ENCODE peak calls at places on chromosomes 5 and 9, in five cellular contexts. One of them, this sample, is unnamed. For H3K9me3 and H3K36me3, the result is how much of the 10 kb centered on the place peaks cover.

GRCh38 chr5:16934123-16934522 is 2.0 kb downstream of the MYO10 start:
- DNase-seq in OCI-LY7: peak
- DNase-seq in endodermal cell: peak
- DNase-seq in aorta: no peak
- DNase-seq in mucosa of descending colon: no peak
- DNase-seq in this sample: peak

GRCh38 chr5:53480474-53481353 is at the start of gene FST:
- DNase-seq in aorta: peak
- DNase-seq in OCI-LY7: no peak
- DNase-seq in mucosa of descending colon: no peak
- DNase-seq in endodermal cell: peak
- DNase-seq in this sample: no peak

GRCh38 chr5:69188811-69189161 is 597 bp upstream of the CENPH start:
- DNase-seq in endodermal cell: no peak
- DNase-seq in aorta: no peak
- DNase-seq in OCI-LY7: no peak
- DNase-seq in mucosa of descending colon: no peak
- DNase-seq in this sample: peak

GRCh38 chr5:152688561-152689274 is 283.6 kb upstream of the NMUR2 start:
- DNase-seq in aorta: peak
- DNase-seq in OCI-LY7: no peak
- DNase-seq in mucosa of descending colon: no peak
- DNase-seq in endodermal cell: no peak
- DNase-seq in this sample: no peak

GRCh38 chr9:128882677-128883590 is 1.0 kb downstream of the LRRC8A start:
- DNase-seq in mucosa of descending colon: no peak
- DNase-seq in aorta: peak
- DNase-seq in OCI-LY7: peak
- DNase-seq in endodermal cell: peak
- DNase-seq in this sample: peak

GRCh38 chr9:89407070-89407469 is 88.8 kb downstream of the SECISBP2 start:
- DNase-seq in OCI-LY7: no peak
- DNase-seq in aorta: no peak
- DNase-seq in endodermal cell: no peak
- DNase-seq in mucosa of descending colon: no peak
- DNase-seq in this sample: no peak

GRCh38 chr5:174501461-174502069 is 222.8 kb upstream of the MSX2 start:
- DNase-seq in mucosa of descending colon: no peak
- DNase-seq in aorta: no peak
- DNase-seq in OCI-LY7: no peak
- DNase-seq in endodermal cell: no peak
- DNase-seq in this sample: no peak

GRCh38 chr5:122845253-122846050 is at the start of gene SNX24:
- DNase-seq in mucosa of descending colon: peak
- DNase-seq in aorta: peak
- DNase-seq in endodermal cell: peak
- DNase-seq in OCI-LY7: peak
- DNase-seq in this sample: peak

GRCh38 chr9:71218774-71219173 is 97.4 kb upstream of the TRPM3 start:
- DNase-seq in aorta: no peak
- DNase-seq in endodermal cell: no peak
- DNase-seq in OCI-LY7: no peak
- DNase-seq in mucosa of descending colon: no peak
- DNase-seq in this sample: peak

GRCh38 chr5:102959055-102959454 is 160.9 kb downstream of the GIN1 start:
- DNase-seq in aorta: no peak
- DNase-seq in endodermal cell: no peak
- DNase-seq in OCI-LY7: no peak
- DNase-seq in mucosa of descending colon: no peak
- DNase-seq in this sample: no peak

GRCh38 chr5:69498384-69498783 is 5.8 kb downstream of the OCLN start:
- DNase-seq in aorta: no peak
- DNase-seq in endodermal cell: no peak
- DNase-seq in mucosa of descending colon: no peak
- DNase-seq in OCI-LY7: no peak
- DNase-seq in this sample: no peak

GRCh38 chr5:179079165-179079987 is 19.2 kb downstream of the ZNF354C start:
- DNase-seq in mucosa of descending colon: no peak
- DNase-seq in aorta: no peak
- DNase-seq in OCI-LY7: no peak
- DNase-seq in endodermal cell: no peak
- DNase-seq in this sample: no peak
- H3K9me3 ChIP-seq in mucosa of descending colon: half or more
- H3K9me3 ChIP-seq in aorta: under half
- H3K9me3 ChIP-seq in OCI-LY7: under half
- H3K9me3 ChIP-seq in endodermal cell: half or more
- H3K9me3 ChIP-seq in this sample: under half

DNA sequence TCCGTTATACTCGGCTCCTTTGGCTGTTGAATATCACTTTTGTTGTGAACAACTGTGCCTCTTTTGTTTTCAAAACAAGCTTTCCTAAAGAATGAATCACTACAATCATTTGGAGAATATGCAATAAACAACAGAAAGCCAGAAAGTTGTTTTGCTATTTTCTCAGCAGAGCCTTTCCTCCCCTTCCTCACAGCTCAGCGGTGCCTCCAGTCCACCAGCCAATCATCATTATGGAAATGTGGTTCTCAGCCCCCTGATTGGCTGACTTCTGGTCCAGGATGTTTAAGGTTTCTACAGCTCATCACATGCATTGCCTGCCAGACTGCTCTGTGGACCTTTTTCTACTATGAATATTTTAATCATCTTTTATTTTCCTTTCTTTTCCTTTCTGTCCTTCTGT is 9.1 kb upstream of the ZNF608 start:
- DNase-seq in mucosa of descending colon: no peak
- DNase-seq in aorta: no peak
- DNase-seq in endodermal cell: no peak
- DNase-seq in OCI-LY7: peak
- DNase-seq in this sample: no peak
- H3K4me3 ChIP-seq in mucosa of descending colon: no peak
- H3K4me3 ChIP-seq in aorta: no peak
- H3K4me3 ChIP-seq in endodermal cell: no peak
- H3K4me3 ChIP-seq in OCI-LY7: no peak
- H3K4me3 ChIP-seq in this sample: no peak

GRCh38 chr5:71537681-71538080 is 49.5 kb upstream of the MCCC2 start:
- DNase-seq in endodermal cell: peak
- DNase-seq in OCI-LY7: no peak
- DNase-seq in mucosa of descending colon: no peak
- DNase-seq in aorta: no peak
- DNase-seq in this sample: no peak

GRCh38 chr5:71533614-71534013 is 53.5 kb upstream of the MCCC2 start:
- DNase-seq in OCI-LY7: peak
- DNase-seq in endodermal cell: no peak
- DNase-seq in aorta: no peak
- DNase-seq in mucosa of descending colon: no peak
- DNase-seq in this sample: peak

GRCh38 chr5:71528206-71528605 is 58.9 kb upstream of the MCCC2 start:
- DNase-seq in endodermal cell: no peak
- DNase-seq in OCI-LY7: no peak
- DNase-seq in mucosa of descending colon: no peak
- DNase-seq in aorta: no peak
- DNase-seq in this sample: no peak

GRCh38 chr5:71529682-71530081 is 57.5 kb upstream of the MCCC2 start:
- DNase-seq in mucosa of descending colon: no peak
- DNase-seq in aorta: no peak
- DNase-seq in endodermal cell: no peak
- DNase-seq in OCI-LY7: no peak
- DNase-seq in this sample: no peak

DNA sequence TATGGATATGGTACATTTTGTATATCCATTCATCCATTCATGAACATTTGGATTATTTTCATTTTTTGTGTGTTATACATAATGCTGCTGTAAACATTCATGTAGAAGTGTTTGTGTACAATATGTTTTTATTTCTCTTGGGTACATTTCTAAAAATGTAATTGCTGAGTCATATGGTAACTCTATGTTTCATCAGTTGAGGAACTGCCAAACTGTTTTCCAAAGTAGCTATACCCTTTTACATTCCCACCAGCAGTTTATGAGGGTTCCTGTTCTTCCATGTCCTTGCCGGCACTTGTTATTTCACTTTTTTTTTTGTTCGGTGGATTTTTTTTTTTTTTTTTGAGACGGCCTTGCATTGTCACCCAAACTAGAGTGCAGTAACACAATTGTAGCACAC is 54.0 kb upstream of the MCCC2 start:
- DNase-seq in aorta: no peak
- DNase-seq in OCI-LY7: no peak
- DNase-seq in endodermal cell: no peak
- DNase-seq in mucosa of descending colon: no peak
- DNase-seq in this sample: no peak
- H3K36me3 ChIP-seq in aorta: under half
- H3K36me3 ChIP-seq in OCI-LY7: half or more
- H3K36me3 ChIP-seq in endodermal cell: half or more
- H3K36me3 ChIP-seq in mucosa of descending colon: under half
- H3K36me3 ChIP-seq in this sample: under half

DNA sequence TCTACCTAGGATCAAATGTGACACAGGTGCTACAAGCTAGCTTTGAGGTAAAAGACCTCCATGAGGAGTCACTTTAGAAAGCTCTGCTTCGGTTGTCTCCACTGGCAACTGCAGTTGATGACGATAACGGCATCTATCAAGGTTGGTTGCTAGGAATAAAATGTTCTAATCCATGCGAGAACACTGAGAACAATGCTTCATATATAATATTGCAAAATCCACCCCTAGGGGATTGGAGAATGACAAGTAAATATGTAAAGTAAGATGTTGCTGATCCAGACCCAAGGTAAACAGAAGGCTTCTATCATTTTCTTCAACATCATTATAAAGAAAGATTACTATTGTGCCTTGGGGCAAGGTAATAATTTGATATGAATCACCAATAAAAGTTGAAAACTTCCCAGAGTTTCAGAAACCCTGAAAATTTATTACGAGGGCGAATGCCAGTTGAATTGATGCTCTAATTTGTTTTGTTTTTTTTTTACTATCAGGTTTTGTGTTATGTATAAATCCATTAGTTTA is 1003.4 kb downstream of the CDH18 start:
- DNase-seq in OCI-LY7: no peak
- DNase-seq in aorta: no peak
- DNase-seq in endodermal cell: no peak
- DNase-seq in mucosa of descending colon: no peak
- DNase-seq in this sample: no peak
- H3K9me3 ChIP-seq in OCI-LY7: under half
- H3K9me3 ChIP-seq in aorta: under half
- H3K9me3 ChIP-seq in endodermal cell: under half
- H3K9me3 ChIP-seq in mucosa of descending colon: under half
- H3K9me3 ChIP-seq in this sample: under half

DNA sequence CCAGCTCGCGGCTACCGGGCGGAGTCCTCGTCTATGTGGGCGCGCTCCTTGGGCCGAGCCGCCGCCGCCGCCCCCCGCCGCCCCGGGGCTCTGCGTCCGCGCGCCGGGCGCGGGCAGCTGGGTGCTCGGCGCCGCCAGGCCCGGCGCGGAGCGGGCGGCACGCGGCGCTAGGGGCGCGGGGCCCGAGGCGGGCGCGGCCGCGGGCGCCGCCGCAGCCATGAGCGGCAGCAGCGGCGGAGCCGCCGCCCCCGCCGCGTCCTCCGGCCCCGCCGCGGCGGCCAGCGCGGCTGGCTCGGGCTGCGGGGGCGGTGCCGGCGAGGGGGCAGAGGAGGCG is 334 bp downstream of the TRIO start:
- DNase-seq in endodermal cell: no peak
- DNase-seq in aorta: no peak
- DNase-seq in mucosa of descending colon: no peak
- DNase-seq in OCI-LY7: no peak
- DNase-seq in this sample: no peak
- H3K4me3 ChIP-seq in endodermal cell: peak
- H3K4me3 ChIP-seq in aorta: peak
- H3K4me3 ChIP-seq in mucosa of descending colon: peak
- H3K4me3 ChIP-seq in OCI-LY7: peak
- H3K4me3 ChIP-seq in this sample: peak

GRCh38 chr5:146118325-146118724 is 12.9 kb upstream of the PLAC8L1 start:
- DNase-seq in mucosa of descending colon: no peak
- DNase-seq in OCI-LY7: no peak
- DNase-seq in endodermal cell: no peak
- DNase-seq in aorta: no peak
- DNase-seq in this sample: no peak
- H3K36me3 ChIP-seq in mucosa of descending colon: under half
- H3K36me3 ChIP-seq in OCI-LY7: half or more
- H3K36me3 ChIP-seq in endodermal cell: half or more
- H3K36me3 ChIP-seq in aorta: under half
- H3K36me3 ChIP-seq in this sample: under half

GRCh38 chr5:141355641-141356040 is 820 bp downstream of the PCDHGA4 start:
- DNase-seq in mucosa of descending colon: no peak
- DNase-seq in endodermal cell: no peak
- DNase-seq in OCI-LY7: no peak
- DNase-seq in aorta: peak
- DNase-seq in this sample: no peak
- H3K9me3 ChIP-seq in mucosa of descending colon: under half
- H3K9me3 ChIP-seq in endodermal cell: half or more
- H3K9me3 ChIP-seq in OCI-LY7: under half
- H3K9me3 ChIP-seq in aorta: under half
- H3K9me3 ChIP-seq in this sample: under half